ENCODE peak calls at places on chromosomes 2 and 18, in seven cellular contexts. One of them, this sample, is unnamed.
A peak's percentile ranks its signal among the peaks of the same experiment; 100 is the strongest.

GRCh38 chr2:96760986-96761832 is 507 bp downstream of the CNNM4 start:
- DNase-seq in HEK293T: no peak
- DNase-seq in AG04449: no peak
- DNase-seq in pancreas: peak; percentile 63
- DNase-seq in kidney tubule cell: peak; percentile 54
- DNase-seq in brain microvascular endothelial cell: peak; percentile 15
- DNase-seq in D341Med: no peak
- DNase-seq in this sample: peak; percentile 57

GRCh38 chr2:199490049-199490448 is 32.3 kb upstream of the SATB2 start:
- DNase-seq in brain microvascular endothelial cell: no peak
- DNase-seq in pancreas: no peak
- DNase-seq in HEK293T: no peak
- DNase-seq in kidney tubule cell: no peak
- DNase-seq in D341Med: no peak
- DNase-seq in AG04449: no peak
- DNase-seq in this sample: no peak

GRCh38 chr2:127096718-127097470 is 10.1 kb downstream of the BIN1 start:
- DNase-seq in brain microvascular endothelial cell: no peak
- DNase-seq in kidney tubule cell: no peak
- DNase-seq in AG04449: no peak
- DNase-seq in HEK293T: no peak
- DNase-seq in D341Med: no peak
- DNase-seq in pancreas: no peak
- DNase-seq in this sample: no peak

GRCh38 chr2:191369034-191369433 is 123.8 kb downstream of the MYO1B start:
- DNase-seq in kidney tubule cell: peak; percentile 20
- DNase-seq in D341Med: no peak
- DNase-seq in AG04449: no peak
- DNase-seq in HEK293T: no peak
- DNase-seq in pancreas: no peak
- DNase-seq in brain microvascular endothelial cell: no peak
- DNase-seq in this sample: no peak

GRCh38 chr2:55550368-55551102 is 31.0 kb downstream of the CFAP36 start:
- DNase-seq in pancreas: no peak
- DNase-seq in brain microvascular endothelial cell: peak; percentile 64
- DNase-seq in HEK293T: no peak
- DNase-seq in kidney tubule cell: peak; percentile 68
- DNase-seq in AG04449: peak; percentile 16
- DNase-seq in D341Med: no peak
- DNase-seq in this sample: no peak

GRCh38 chr2:14223576-14223975 is 408.9 kb upstream of the LRATD1 start:
- DNase-seq in HEK293T: no peak
- DNase-seq in D341Med: no peak
- DNase-seq in pancreas: no peak
- DNase-seq in kidney tubule cell: no peak
- DNase-seq in brain microvascular endothelial cell: no peak
- DNase-seq in AG04449: no peak
- DNase-seq in this sample: no peak

GRCh38 chr18:24086082-24086481 is 52.8 kb upstream of the CABYR start:
- DNase-seq in HEK293T: no peak
- DNase-seq in AG04449: no peak
- DNase-seq in D341Med: no peak
- DNase-seq in brain microvascular endothelial cell: no peak
- DNase-seq in pancreas: no peak
- DNase-seq in kidney tubule cell: no peak
- DNase-seq in this sample: no peak

GRCh38 chr2:3868426-3868825 is 165.1 kb downstream of the DCDC2C start:
- DNase-seq in HEK293T: no peak
- DNase-seq in brain microvascular endothelial cell: no peak
- DNase-seq in D341Med: no peak
- DNase-seq in pancreas: no peak
- DNase-seq in AG04449: no peak
- DNase-seq in kidney tubule cell: no peak
- DNase-seq in this sample: no peak

GRCh38 chr2:29628078-29628765 is 293.2 kb downstream of the ALK start:
- DNase-seq in AG04449: no peak
- DNase-seq in kidney tubule cell: no peak
- DNase-seq in D341Med: no peak
- DNase-seq in brain microvascular endothelial cell: no peak
- DNase-seq in pancreas: no peak
- DNase-seq in HEK293T: no peak
- DNase-seq in this sample: no peak

GRCh38 chr18:61710082-61710620 is 182.7 kb downstream of the RNF152 start:
- DNase-seq in D341Med: no peak
- DNase-seq in pancreas: no peak
- DNase-seq in brain microvascular endothelial cell: no peak
- DNase-seq in kidney tubule cell: no peak
- DNase-seq in AG04449: no peak
- DNase-seq in HEK293T: no peak
- DNase-seq in this sample: no peak

GRCh38 chr2:29130295-29130694 is 15.1 kb downstream of the CLIP4 start:
- DNase-seq in HEK293T: no peak
- DNase-seq in brain microvascular endothelial cell: peak; percentile 65
- DNase-seq in AG04449: peak; percentile 59
- DNase-seq in pancreas: no peak
- DNase-seq in D341Med: no peak
- DNase-seq in kidney tubule cell: peak; percentile 87
- DNase-seq in this sample: no peak

GRCh38 chr2:196112408-196113039 is 43.9 kb upstream of the DNAH7 start:
- DNase-seq in brain microvascular endothelial cell: peak; percentile 83
- DNase-seq in D341Med: no peak
- DNase-seq in AG04449: peak; percentile 93
- DNase-seq in pancreas: no peak
- DNase-seq in kidney tubule cell: peak; percentile 91
- DNase-seq in HEK293T: no peak
- DNase-seq in this sample: no peak

GRCh38 chr2:37168217-37168981 is 11.6 kb upstream of the EIF2AK2 start:
- DNase-seq in D341Med: peak; percentile 65
- DNase-seq in kidney tubule cell: peak; percentile 46
- DNase-seq in AG04449: no peak
- DNase-seq in pancreas: no peak
- DNase-seq in HEK293T: peak; percentile 68
- DNase-seq in brain microvascular endothelial cell: peak; percentile 44
- DNase-seq in this sample: peak; percentile 38

GRCh38 chr2:156845806-156846558 is 409.8 kb downstream of the GPD2 start:
- DNase-seq in brain microvascular endothelial cell: no peak
- DNase-seq in D341Med: no peak
- DNase-seq in pancreas: no peak
- DNase-seq in HEK293T: peak; percentile 6
- DNase-seq in kidney tubule cell: no peak
- DNase-seq in AG04449: no peak
- DNase-seq in this sample: no peak

GRCh38 chr2:182229288-182229687 is 197.5 kb downstream of the PDE1A start:
- DNase-seq in kidney tubule cell: peak; percentile 79
- DNase-seq in brain microvascular endothelial cell: no peak
- DNase-seq in HEK293T: no peak
- DNase-seq in D341Med: no peak
- DNase-seq in pancreas: no peak
- DNase-seq in AG04449: no peak
- DNase-seq in this sample: no peak

GRCh38 chr2:174959787-174960186 is 45.4 kb downstream of the CHN1 start:
- DNase-seq in AG04449: no peak
- DNase-seq in HEK293T: no peak
- DNase-seq in brain microvascular endothelial cell: no peak
- DNase-seq in D341Med: no peak
- DNase-seq in kidney tubule cell: no peak
- DNase-seq in pancreas: no peak
- DNase-seq in this sample: no peak

GRCh38 chr2:159035790-159036411 is 67.5 kb downstream of the TANC1 start:
- DNase-seq in pancreas: peak; percentile 23
- DNase-seq in AG04449: no peak
- DNase-seq in D341Med: peak; percentile 60
- DNase-seq in HEK293T: no peak
- DNase-seq in kidney tubule cell: peak; percentile 86
- DNase-seq in brain microvascular endothelial cell: peak; percentile 41
- DNase-seq in this sample: peak; percentile 37

GRCh38 chr18:26621161-26622026 is 73.0 kb upstream of the KCTD1 start:
- DNase-seq in HEK293T: peak; percentile 64
- DNase-seq in D341Med: peak; percentile 83
- DNase-seq in brain microvascular endothelial cell: peak; percentile 31
- DNase-seq in kidney tubule cell: peak; percentile 38
- DNase-seq in AG04449: no peak
- DNase-seq in pancreas: peak; percentile 22
- DNase-seq in this sample: no peak

GRCh38 chr2:187799601-187800000 is 245.4 kb upstream of the TFPI start:
- DNase-seq in kidney tubule cell: no peak
- DNase-seq in pancreas: no peak
- DNase-seq in D341Med: no peak
- DNase-seq in brain microvascular endothelial cell: no peak
- DNase-seq in AG04449: no peak
- DNase-seq in HEK293T: no peak
- DNase-seq in this sample: no peak

GRCh38 chr2:56117764-56118163 is 66.0 kb upstream of the CCDC85A start:
- DNase-seq in D341Med: no peak
- DNase-seq in HEK293T: no peak
- DNase-seq in kidney tubule cell: no peak
- DNase-seq in brain microvascular endothelial cell: no peak
- DNase-seq in pancreas: no peak
- DNase-seq in AG04449: no peak
- DNase-seq in this sample: no peak

GRCh38 chr2:195652916-195653315 is 4.1 kb upstream of the SLC39A10 start:
- DNase-seq in D341Med: no peak
- DNase-seq in AG04449: peak; percentile 40
- DNase-seq in HEK293T: no peak
- DNase-seq in pancreas: no peak
- DNase-seq in kidney tubule cell: no peak
- DNase-seq in brain microvascular endothelial cell: no peak
- DNase-seq in this sample: no peak

GRCh38 chr2:43349944-43350343 is 123.5 kb upstream of the ZFP36L2 start:
- DNase-seq in pancreas: no peak
- DNase-seq in HEK293T: no peak
- DNase-seq in brain microvascular endothelial cell: no peak
- DNase-seq in AG04449: no peak
- DNase-seq in kidney tubule cell: no peak
- DNase-seq in D341Med: no peak
- DNase-seq in this sample: no peak

GRCh38 chr2:71129114-71129890 is 727 bp downstream of the MCEE start:
- DNase-seq in AG04449: no peak
- DNase-seq in HEK293T: no peak
- DNase-seq in kidney tubule cell: peak; percentile 56
- DNase-seq in brain microvascular endothelial cell: no peak
- DNase-seq in D341Med: no peak
- DNase-seq in pancreas: no peak
- DNase-seq in this sample: no peak

GRCh38 chr18:2776596-2776995 is 70.2 kb upstream of the EMILIN2 start:
- DNase-seq in AG04449: no peak
- DNase-seq in brain microvascular endothelial cell: no peak
- DNase-seq in HEK293T: no peak
- DNase-seq in pancreas: no peak
- DNase-seq in D341Med: no peak
- DNase-seq in kidney tubule cell: no peak
- DNase-seq in this sample: no peak

GRCh38 chr2:239128706-239129105 is 272.1 kb downstream of the HDAC4 start:
- DNase-seq in HEK293T: no peak
- DNase-seq in AG04449: no peak
- DNase-seq in pancreas: no peak
- DNase-seq in brain microvascular endothelial cell: no peak
- DNase-seq in kidney tubule cell: no peak
- DNase-seq in D341Med: no peak
- DNase-seq in this sample: no peak